ENCODE peak calls at places on chromosomes 11 and 22, in four cellular contexts. D is K562, L is WTC11, A is GM12878. Y is an unnamed sample.

GRCh38 chr11:64774144-64774543 is 4.2 kb downstream of the SF1 start:
- DNase-seq in D (no peak), L (no peak), A (no peak), Y (no peak)

GRCh38 chr11:46906596-46906995 is 11.8 kb downstream of the LRP4 start:
- DNase-seq in D (no peak), L (peak), A (no peak), Y (no peak)

GRCh38 chr11:27786864-27787263 is 86.6 kb upstream of the BDNF start:
- DNase-seq in D (no peak), L (no peak), A (no peak), Y (no peak)

GRCh38 chr22:30025187-30025586 is 55.1 kb upstream of the HORMAD2 start:
- DNase-seq in D (no peak), L (no peak), A (no peak), Y (no peak)

GRCh38 chr22:45515678-45516077 is 13.0 kb downstream of the FBLN1 start:
- DNase-seq in D (no peak), L (no peak), A (no peak), Y (no peak)

GRCh38 chr11:15764948-15765347 is 591.4 kb downstream of the SOX6 start:
- DNase-seq in D (no peak), L (no peak), A (no peak), Y (no peak)

GRCh38 chr22:43542681-43543521 is 131.1 kb downstream of the MPPED1 start:
- DNase-seq in D (no peak), L (no peak), A (no peak), Y (no peak)

GRCh38 chr22:35349368-35349703 is 31.6 kb upstream of the HMOX1 start:
- DNase-seq in D (no peak), L (no peak), A (no peak), Y (no peak)

GRCh38 chr11:41997860-41998259 is 538.4 kb upstream of the LRRC4C start:
- DNase-seq in D (no peak), L (no peak), A (no peak), Y (no peak)

GRCh38 chr11:50155508-50155907 is 122.8 kb downstream of the OR4C45 start:
- DNase-seq in D (no peak), L (no peak), A (no peak), Y (no peak)

GRCh38 chr11:68256331-68256741 is 15.4 kb downstream of the C11orf24 start:
- DNase-seq in D (peak), L (no peak), A (no peak), Y (peak)

GRCh38 chr11:95453616-95454118 is 222.7 kb upstream of the SESN3 start:
- DNase-seq in D (peak), L (no peak), A (no peak), Y (no peak)

GRCh38 chr11:47923667-47924066 is 56.7 kb upstream of the PTPRJ start:
- DNase-seq in D (no peak), L (no peak), A (no peak), Y (no peak)

GRCh38 chr11:32420937-32421532 is 14.3 kb downstream of the WT1 start:
- DNase-seq in D (peak), L (no peak), A (peak), Y (no peak)

GRCh38 chr22:38016182-38017078 is 32.1 kb upstream of the SOX10 start:
- DNase-seq in D (no peak), L (no peak), A (no peak), Y (no peak)

GRCh38 chr11:853682-854448 is 11.2 kb downstream of the TSPAN4 start:
- DNase-seq in D (no peak), L (no peak), A (no peak), Y (no peak)

GRCh38 chr22:45830531-45831245 is 146.3 kb downstream of the WNT7B start:
- DNase-seq in D (no peak), L (no peak), A (no peak), Y (no peak)

GRCh38 chr11:65440831-65441499 is 18.4 kb downstream of the NEAT1 start:
- DNase-seq in D (no peak), L (no peak), A (peak), Y (no peak)

GRCh38 chr11:120306519-120307242 is 18.4 kb upstream of the TLCD5 start:
- DNase-seq in D (peak), L (peak), A (no peak), Y (no peak)

GRCh38 chr11:11502303-11502828 is 119.4 kb downstream of the GALNT18 start:
- DNase-seq in D (no peak), L (no peak), A (no peak), Y (no peak)

GRCh38 chr11:11505701-11506100 is 116.1 kb downstream of the GALNT18 start:
- DNase-seq in D (no peak), L (no peak), A (no peak), Y (no peak)

GRCh38 chr11:11501546-11502274 is 120.1 kb downstream of the GALNT18 start:
- DNase-seq in D (no peak), L (no peak), A (no peak), Y (no peak)

GRCh38 chr11:11504071-11504470 is 117.7 kb downstream of the GALNT18 start:
- DNase-seq in D (no peak), L (no peak), A (no peak), Y (no peak)

GRCh38 chr11:11505190-11505589 is 116.6 kb downstream of the GALNT18 start:
- DNase-seq in D (no peak), L (no peak), A (no peak), Y (no peak)
- TF ChIP-seq ETV6 in D (no peak), L (no peak), A (no peak), Y (no peak)

GRCh38 chr22:20751185-20751851 is 22.6 kb upstream of the SERPIND1 start:
- DNase-seq in D (no peak), L (peak), A (no peak), Y (no peak)
- TF ChIP-seq ETV6 in D (no peak), L (no peak), A (no peak), Y (no peak)

GRCh38 chr11:35550374-35551036 is 25.1 kb upstream of the PAMR1 start:
- DNase-seq in D (no peak), L (no peak), A (no peak), Y (no peak)

GRCh38 chr11:35553021-35553420 is 27.6 kb upstream of the PAMR1 start:
- DNase-seq in D (no peak), L (no peak), A (no peak), Y (no peak)

GRCh38 chr11:35554491-35555237 is 29.2 kb upstream of the PAMR1 start:
- DNase-seq in D (no peak), L (no peak), A (no peak), Y (no peak)

GRCh38 chr11:35555238-35555887 is 29.9 kb upstream of the PAMR1 start:
- DNase-seq in D (no peak), L (no peak), A (no peak), Y (no peak)

DNA sequence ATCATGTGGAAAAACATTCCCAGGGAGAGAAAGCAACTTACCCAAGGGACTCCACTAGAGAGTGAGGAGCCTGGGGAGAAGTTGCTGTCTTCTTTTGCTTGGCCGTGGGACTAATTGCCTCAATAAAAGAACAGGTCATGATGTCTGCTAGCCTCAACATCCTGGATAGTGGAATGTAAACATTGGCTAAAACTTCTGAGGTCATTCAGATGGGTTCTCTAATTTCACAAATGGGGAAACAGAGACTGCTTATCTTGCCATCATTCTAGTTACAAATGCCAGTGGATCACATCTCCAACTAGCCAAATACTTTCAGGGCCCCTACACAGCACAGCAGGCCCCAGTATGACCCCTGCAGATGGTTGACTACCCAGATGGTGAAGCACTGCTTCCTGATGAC is 28.4 kb upstream of the PAMR1 start:
- DNase-seq in D (no peak), L (no peak), A (no peak), Y (no peak)
- TF ChIP-seq ETV6 in D (no peak), L (no peak), A (no peak), Y (no peak)

DNA sequence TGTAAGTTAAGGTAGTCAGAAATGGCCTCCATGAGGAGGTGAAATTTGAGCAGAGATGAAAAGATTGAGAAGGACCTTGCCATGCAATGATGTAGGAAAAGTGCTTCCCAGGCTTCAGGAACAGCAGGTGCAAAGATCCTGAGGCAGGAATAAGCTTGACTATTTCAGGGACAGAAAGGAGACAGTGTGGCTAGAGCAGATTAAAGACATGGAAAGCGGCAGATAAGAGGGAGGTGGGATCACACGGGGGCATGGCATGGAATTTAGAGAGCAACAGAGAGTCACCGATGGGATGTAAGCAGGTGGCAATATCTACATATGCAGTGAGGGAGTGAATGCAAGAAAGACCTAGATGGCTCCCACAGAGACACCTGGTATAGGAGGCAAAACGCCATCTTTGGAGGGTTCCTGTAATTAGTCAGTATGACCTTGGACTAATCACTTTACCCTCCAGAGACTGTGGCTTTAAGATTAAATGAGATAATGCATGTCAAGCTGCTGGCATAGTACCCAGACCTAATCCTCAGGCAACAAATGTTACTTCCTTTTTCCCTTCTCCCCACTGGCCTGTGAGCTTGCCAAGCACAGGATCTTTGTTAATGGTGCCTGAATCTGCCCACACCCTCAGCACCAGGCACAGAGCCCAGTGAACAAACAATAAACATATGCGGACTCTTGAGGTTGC is 24.6 kb upstream of the ACER3 start:
- DNase-seq in D (no peak), L (no peak), A (no peak), Y (no peak)
- TF ChIP-seq ETV6 in D (no peak), L (no peak), A (no peak), Y (no peak)

GRCh38 chr22:17112491-17113042 is 8.6 kb downstream of the TMEM121B start:
- DNase-seq in D (no peak), L (no peak), A (no peak), Y (no peak)
- TF ChIP-seq ETV6 in D (no peak), L (no peak), A (no peak), Y (no peak)

GRCh38 chr11:115085461-115086220 is 407.3 kb downstream of the NXPE2 start:
- DNase-seq in D (no peak), L (no peak), A (no peak), Y (no peak)

GRCh38 chr11:115081972-115082371 is 403.6 kb downstream of the NXPE2 start:
- DNase-seq in D (no peak), L (no peak), A (no peak), Y (no peak)

GRCh38 chr11:115084191-115084590 is 405.9 kb downstream of the NXPE2 start:
- DNase-seq in D (no peak), L (no peak), A (no peak), Y (no peak)

GRCh38 chr11:115080923-115081322 is 402.6 kb downstream of the NXPE2 start:
- DNase-seq in D (no peak), L (no peak), A (no peak), Y (no peak)

DNA sequence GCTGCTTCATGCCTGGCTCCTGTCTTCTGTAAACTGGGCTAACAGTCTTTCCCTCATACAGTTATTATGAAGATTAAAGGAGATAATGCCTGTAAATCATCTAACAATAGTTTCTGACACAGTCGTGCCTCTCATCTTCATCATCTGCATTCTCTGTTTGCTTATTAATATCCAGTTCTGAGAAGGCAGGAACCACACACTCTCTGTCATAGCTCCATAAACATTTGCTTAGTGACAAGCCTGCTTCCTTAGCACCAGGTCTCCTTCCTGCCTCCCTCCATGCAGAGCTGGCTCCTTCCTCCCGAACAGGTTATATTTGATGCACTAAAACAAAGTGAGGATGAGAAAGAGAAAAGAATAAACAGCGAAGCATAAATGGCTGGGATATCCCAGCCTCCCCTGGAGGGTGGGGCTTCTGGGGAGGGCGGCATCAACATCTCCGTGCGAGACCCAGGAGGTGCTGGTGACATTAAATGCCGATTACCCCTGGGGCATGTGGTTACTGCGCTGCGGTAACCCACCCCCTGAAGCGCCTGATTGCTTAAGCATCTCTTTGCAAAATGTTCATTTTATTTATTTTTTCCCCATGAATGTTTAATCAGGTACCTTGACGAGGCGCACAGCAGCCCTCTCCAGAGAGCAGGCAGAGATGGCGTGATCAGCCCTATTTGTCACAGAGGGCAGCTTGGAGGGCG is 404.9 kb downstream of the NXPE2 start:
- DNase-seq in D (no peak), L (no peak), A (no peak), Y (no peak)
- TF ChIP-seq ETV6 in D (no peak), L (no peak), A (no peak), Y (no peak)

DNA sequence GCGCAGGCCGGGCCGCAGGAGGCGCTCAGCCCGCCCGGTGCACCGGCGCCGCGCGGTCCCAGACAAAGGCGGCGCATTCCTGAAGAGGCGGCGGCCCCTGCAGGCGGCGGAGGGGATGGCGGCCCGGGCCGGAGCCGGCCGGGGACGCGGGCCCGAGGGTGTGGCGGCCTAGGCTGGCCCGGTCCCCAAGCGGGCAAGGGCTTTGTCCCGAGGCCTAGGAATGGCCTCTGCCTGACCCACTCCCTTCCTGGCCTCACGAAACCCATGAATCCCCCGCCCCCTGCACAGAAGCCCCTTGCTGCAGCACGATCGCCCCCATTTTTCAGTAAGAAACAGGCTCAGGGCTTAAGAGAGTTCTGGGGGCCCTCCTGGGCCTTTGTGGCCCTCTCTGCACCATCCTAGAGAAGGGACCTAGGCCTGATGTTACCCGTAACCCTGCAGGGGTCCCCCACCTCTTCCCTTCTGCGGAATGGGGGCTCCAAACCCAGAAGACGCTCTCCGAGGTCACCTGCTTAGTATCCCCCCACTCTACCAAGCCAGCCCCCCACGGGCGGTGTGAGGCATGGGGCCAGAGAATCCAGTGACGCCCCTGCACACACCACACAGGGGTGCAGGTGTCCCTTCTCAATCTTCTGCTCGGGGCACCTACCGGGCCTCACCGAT is 363 bp upstream of the RTN4R start:
- DNase-seq in D (peak), L (peak), A (no peak), Y (peak)
- TF ChIP-seq ETV6 in D (no peak), L (no peak), A (no peak), Y (no peak)

DNA sequence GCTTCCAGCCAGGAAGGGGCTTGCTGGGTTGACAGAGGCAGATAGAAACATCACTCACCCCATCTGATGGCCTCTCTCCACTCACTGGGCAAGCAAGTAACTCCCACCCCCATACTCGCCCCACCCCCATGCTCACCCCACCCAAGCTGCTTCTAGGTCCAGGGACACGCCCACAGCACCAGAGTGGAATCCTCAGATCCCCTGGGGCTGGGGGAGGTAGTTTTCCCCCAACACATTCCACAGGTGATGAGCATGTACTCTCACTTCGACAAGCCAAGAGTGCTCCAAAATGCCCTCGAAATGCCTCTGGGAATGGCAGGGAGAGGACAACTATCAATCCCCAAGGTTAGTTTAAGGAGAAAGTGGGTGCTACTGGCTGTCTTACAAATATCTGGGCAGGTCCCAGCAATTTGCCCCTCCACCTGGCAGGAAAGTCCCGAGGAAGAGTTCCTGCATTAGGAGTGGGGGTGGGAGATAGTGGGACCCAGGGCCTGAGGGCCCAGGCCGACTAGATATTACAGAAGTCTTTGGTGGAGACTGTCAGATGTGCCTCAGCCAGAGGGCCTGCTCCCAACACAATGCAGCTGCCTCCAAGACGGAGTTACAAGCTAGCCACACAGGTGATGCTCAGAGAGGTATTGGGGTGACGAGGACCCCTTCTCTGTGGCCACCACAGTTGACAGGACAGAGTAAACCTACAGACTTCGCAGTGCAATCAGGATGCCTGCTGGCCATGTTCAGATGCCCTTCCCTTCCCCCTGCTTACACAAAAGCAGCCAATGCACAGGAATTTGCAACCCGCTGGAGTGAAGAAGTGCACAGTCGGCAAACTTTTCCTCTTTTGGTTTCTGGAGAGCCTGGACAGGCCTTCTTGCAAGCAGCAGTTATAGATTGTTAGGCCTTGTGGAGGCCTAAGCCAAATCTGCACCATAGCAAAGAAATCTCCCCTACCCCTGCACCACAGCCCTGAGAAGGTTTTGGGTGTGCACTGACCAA is 2.9 kb upstream of the LMO1 start:
- DNase-seq in D (no peak), L (no peak), A (no peak), Y (no peak)
- TF ChIP-seq ETV6 in D (no peak), L (no peak), A (no peak), Y (no peak)

Y was measured in HepG2.